ENCODE peak calls at places on chromosomes 3 and 15, in eight cellular contexts. W is heart right ventricle; X is IMR-90; H is SK-MEL-5; Y is ELR; T is HT1080; B is cardiac muscle cell; O is activated CD4-positive, alpha-beta T cell treated with anti-CD3 and anti-CD28 coated beads, Interleukin-2, amount 50 U/mL, for 1 hour. I is an unnamed sample.

GRCh38 chr3:115695081-115695480 is 71.8 kb downstream of the GAP43 start:
- DNase-seq in W (no peak), X (no peak), H (no peak), T (no peak), B (no peak), Y (no peak), O (no peak), I (no peak)

GRCh38 chr3:157493627-157494550 is 9.3 kb downstream of the VEPH1 start:
- DNase-seq in T (peak; percentile 65), W (no peak), H (peak; percentile 72), B (peak; percentile 83), O (no peak), X (peak; percentile 71), Y (peak; percentile 73), I (peak; percentile 59)

GRCh38 chr3:125353659-125354058 is 21.5 kb downstream of the ZNF148 start:
- DNase-seq in O (no peak), X (no peak), Y (no peak), W (no peak), T (no peak), H (no peak), B (no peak), I (no peak)

GRCh38 chr15:58666957-58667356 is 82.5 kb downstream of the ADAM10 start:
- DNase-seq in T (no peak), W (no peak), X (peak; percentile 62), B (peak; percentile 25), O (no peak), Y (peak; percentile 33), H (peak; percentile 97), I (peak; percentile 99)

GRCh38 chr15:25690673-25691543 is 172.2 kb downstream of the ATP10A start:
- DNase-seq in W (no peak), B (peak; percentile 54), H (no peak), O (no peak), T (peak; percentile 78), Y (no peak), X (peak; percentile 86), I (no peak)

GRCh38 chr3:121651684-121652083 is 9.0 kb downstream of the HCLS1 start:
- DNase-seq in Y (peak; percentile 27), W (no peak), X (no peak), H (no peak), O (no peak), T (peak; percentile 24), B (peak; percentile 26), I (no peak)

GRCh38 chr3:172076212-172076611 is 36.8 kb downstream of the FNDC3B start:
- DNase-seq in W (no peak), Y (no peak), X (no peak), T (no peak), O (no peak), B (no peak), H (no peak), I (no peak)

GRCh38 chr15:88181613-88182012 is 74.9 kb downstream of the NTRK3 start:
- DNase-seq in O (no peak), W (no peak), Y (no peak), H (no peak), T (no peak), B (no peak), X (no peak), I (no peak)

GRCh38 chr3:102255736-102256135 is 179.1 kb upstream of the ZPLD1 start:
- DNase-seq in B (no peak), H (no peak), O (no peak), T (no peak), X (no peak), W (no peak), Y (no peak), I (no peak)

GRCh38 chr15:59791079-59791478 is 102.0 kb upstream of the BNIP2 start:
- DNase-seq in T (no peak), W (no peak), B (no peak), X (no peak), Y (no peak), O (no peak), H (no peak), I (no peak)

GRCh38 chr3:69129531-69129930 is 7.1 kb upstream of the LMOD3 start:
- DNase-seq in T (no peak), Y (no peak), O (no peak), H (no peak), X (no peak), B (no peak), W (no peak), I (no peak)

GRCh38 chr3:49339593-49339946 is 283 bp downstream of the USP4 start:
- DNase-seq in O (peak; percentile 14), T (no peak), Y (no peak), B (no peak), H (no peak), W (peak; percentile 15), X (no peak), I (no peak)

GRCh38 chr15:75350601-75351331 is 3.9 kb downstream of the NEIL1 start:
- DNase-seq in H (no peak), W (no peak), T (no peak), O (no peak), X (no peak), B (no peak), Y (no peak), I (no peak)

GRCh38 chr3:177946965-177947364 is 589.3 kb upstream of the KCNMB2 start:
- DNase-seq in X (peak; percentile 12), H (no peak), Y (no peak), W (no peak), T (no peak), O (no peak), B (peak; percentile 62), I (no peak)

GRCh38 chr15:39345176-39345575 is 235.7 kb upstream of the THBS1 start:
- DNase-seq in X (no peak), T (no peak), Y (no peak), W (no peak), O (no peak), B (no peak), H (no peak), I (no peak)

GRCh38 chr15:28992996-28993719 is 107.4 kb downstream of the APBA2 start:
- DNase-seq in H (no peak), T (no peak), Y (peak; percentile 61), B (no peak), O (no peak), X (no peak), W (no peak), I (no peak)

GRCh38 chr15:68129072-68129471 is 75.0 kb downstream of the PIAS1 start:
- DNase-seq in X (no peak), B (no peak), W (no peak), Y (no peak), T (no peak), H (no peak), O (no peak), I (no peak)

GRCh38 chr3:123953735-123954134 is 7.3 kb downstream of the CCDC14 start:
- DNase-seq in X (no peak), H (no peak), B (no peak), O (no peak), T (no peak), Y (no peak), W (no peak), I (no peak)

GRCh38 chr3:132256984-132257383 is 60.2 kb upstream of the ACP3 start:
- DNase-seq in W (peak; percentile 18), T (peak; percentile 65), H (peak; percentile 64), O (no peak), B (peak; percentile 86), X (peak; percentile 56), Y (peak; percentile 60), I (peak; percentile 48)

GRCh38 chr15:61364871-61365270 is 135.8 kb upstream of the RORA start:
- DNase-seq in Y (no peak), B (no peak), O (no peak), H (no peak), W (no peak), X (no peak), T (no peak), I (no peak)

GRCh38 chr15:85702321-85703230 is 92.1 kb downstream of the KLHL25 start:
- DNase-seq in Y (peak; percentile 6), O (no peak), T (peak; percentile 63), B (peak; percentile 89), H (no peak), W (no peak), X (peak; percentile 75), I (no peak)

GRCh38 chr3:123123716-123124616 is 57.1 kb downstream of the PDIA5 start:
- DNase-seq in B (no peak), X (no peak), T (no peak), H (no peak), O (no peak), W (no peak), Y (no peak), I (no peak)

GRCh38 chr3:55664387-55664786 is 177.3 kb upstream of the WNT5A start:
- DNase-seq in B (no peak), Y (no peak), O (no peak), W (no peak), H (no peak), T (no peak), X (no peak), I (no peak)

GRCh38 chr15:40388941-40389823 is 6.7 kb downstream of the KNSTRN start:
- DNase-seq in X (no peak), T (no peak), W (no peak), H (no peak), B (peak; percentile 74), O (no peak), Y (no peak), I (no peak)

GRCh38 chr3:126886217-126886616 is 96.7 kb upstream of the PLXNA1 start:
- DNase-seq in O (no peak), B (peak; percentile 42), W (no peak), T (peak; percentile 72), H (no peak), Y (peak; percentile 65), X (peak; percentile 36), I (no peak)

GRCh38 chr3:161349529-161350278 is 21.6 kb downstream of the SPTSSB start:
- DNase-seq in O (no peak), W (no peak), H (no peak), X (peak; percentile 76), Y (peak; percentile 77), B (peak; percentile 89), T (peak; percentile 96), I (peak; percentile 25)

GRCh38 chr3:139113766-139114165 is 69.1 kb upstream of the PRR23C start:
- DNase-seq in H (no peak), Y (no peak), X (no peak), W (no peak), O (no peak), B (no peak), T (no peak), I (no peak)

GRCh38 chr3:62366093-62366419 is 7.3 kb downstream of the FEZF2 start:
- DNase-seq in B (no peak), O (no peak), Y (no peak), X (no peak), H (no peak), T (no peak), W (no peak), I (no peak)

GRCh38 chr15:101481917-101482525 is 7.5 kb downstream of the PCSK6 start:
- DNase-seq in W (no peak), H (no peak), B (no peak), O (no peak), Y (no peak), X (no peak), T (no peak), I (no peak)

GRCh38 chr15:36501063-36501678 is 78.3 kb upstream of the CDIN1 start:
- DNase-seq in T (peak; percentile 65), O (no peak), W (peak; percentile 60), Y (peak; percentile 78), H (peak; percentile 89), X (peak; percentile 79), B (peak; percentile 85), I (peak; percentile 59)

GRCh38 chr3:41681479-41681878 is 280.4 kb downstream of the ULK4 start:
- DNase-seq in W (no peak), X (peak; percentile 92), O (no peak), H (peak; percentile 52), T (peak; percentile 91), B (peak; percentile 95), Y (peak; percentile 87), I (peak; percentile 82)

GRCh38 chr3:135000465-135000864 is 205.4 kb downstream of the EPHB1 start:
- DNase-seq in X (no peak), H (no peak), B (no peak), T (no peak), Y (no peak), W (no peak), O (no peak), I (no peak)

GRCh38 chr15:72203507-72203837 is 5.9 kb upstream of the GRAMD2A start:
- DNase-seq in X (peak; percentile 90), O (no peak), Y (peak; percentile 60), H (peak; percentile 60), W (peak; percentile 84), B (peak; percentile 91), T (peak; percentile 77), I (peak; percentile 94)

GRCh38 chr15:89826671-89827655 is 12.3 kb upstream of the ANPEP start:
- DNase-seq in B (no peak), Y (no peak), H (peak; percentile 9), X (no peak), O (no peak), T (no peak), W (no peak), I (peak; percentile 52)